ENCODE peak calls at places on chromosomes 3 and 15, in nine cellular contexts. One of them, this sample, is unnamed.

GRCh38 chr3:135516143-135516542 is 449.4 kb upstream of the PPP2R3A start:
- DNase-seq in activated CD8-positive, alpha-beta T cell treated with anti-CD3 and anti-CD28 coated beads for 36 hours: no peak
- DNase-seq in COR-L47: no peak
- DNase-seq in NCI-H345: no peak
- DNase-seq in CD4-positive, alpha-beta T cell: no peak
- DNase-seq in substantia nigra: no peak
- DNase-seq in H7: peak; percentile 22
- DNase-seq in NCI-H774: no peak
- DNase-seq in neural crest cell: no peak
- DNase-seq in this sample: no peak

GRCh38 chr3:154421067-154421466 is 8.9 kb downstream of the GPR149 start:
- DNase-seq in activated CD8-positive, alpha-beta T cell treated with anti-CD3 and anti-CD28 coated beads for 36 hours: peak; percentile 17
- DNase-seq in COR-L47: no peak
- DNase-seq in NCI-H345: no peak
- DNase-seq in CD4-positive, alpha-beta T cell: no peak
- DNase-seq in substantia nigra: no peak
- DNase-seq in H7: no peak
- DNase-seq in NCI-H774: no peak
- DNase-seq in neural crest cell: peak; percentile 53
- DNase-seq in this sample: no peak

GRCh38 chr3:48601622-48601994 is 6.5 kb upstream of the COL7A1 start:
- DNase-seq in activated CD8-positive, alpha-beta T cell treated with anti-CD3 and anti-CD28 coated beads for 36 hours: no peak
- DNase-seq in COR-L47: no peak
- DNase-seq in NCI-H345: no peak
- DNase-seq in CD4-positive, alpha-beta T cell: no peak
- DNase-seq in substantia nigra: no peak
- DNase-seq in H7: no peak
- DNase-seq in NCI-H774: no peak
- DNase-seq in neural crest cell: no peak
- DNase-seq in this sample: no peak

GRCh38 chr3:12832350-12833225 is 8.8 kb downstream of the RPL32 start:
- DNase-seq in activated CD8-positive, alpha-beta T cell treated with anti-CD3 and anti-CD28 coated beads for 36 hours: no peak
- DNase-seq in COR-L47: no peak
- DNase-seq in NCI-H345: no peak
- DNase-seq in CD4-positive, alpha-beta T cell: no peak
- DNase-seq in substantia nigra: no peak
- DNase-seq in H7: no peak
- DNase-seq in NCI-H774: no peak
- DNase-seq in neural crest cell: no peak
- DNase-seq in this sample: no peak

GRCh38 chr3:154018100-154018696 is 103.0 kb upstream of the ARHGEF26 start:
- DNase-seq in activated CD8-positive, alpha-beta T cell treated with anti-CD3 and anti-CD28 coated beads for 36 hours: peak; percentile 56
- DNase-seq in COR-L47: peak; percentile 30
- DNase-seq in NCI-H345: peak; percentile 1
- DNase-seq in CD4-positive, alpha-beta T cell: peak; percentile 6
- DNase-seq in substantia nigra: no peak
- DNase-seq in H7: peak; percentile 13
- DNase-seq in NCI-H774: no peak
- DNase-seq in neural crest cell: peak; percentile 59
- DNase-seq in this sample: no peak

GRCh38 chr15:38564557-38565286 is at the start of gene RASGRP1:
- DNase-seq in activated CD8-positive, alpha-beta T cell treated with anti-CD3 and anti-CD28 coated beads for 36 hours: peak; percentile 88
- DNase-seq in COR-L47: peak; percentile 22
- DNase-seq in NCI-H345: peak; percentile 37
- DNase-seq in CD4-positive, alpha-beta T cell: peak; percentile 86
- DNase-seq in substantia nigra: peak; percentile 9
- DNase-seq in H7: peak; percentile 91
- DNase-seq in NCI-H774: peak; percentile 13
- DNase-seq in neural crest cell: peak; percentile 56
- DNase-seq in this sample: no peak

GRCh38 chr3:128324911-128325592 is 141.6 kb downstream of the DNAJB8 start:
- DNase-seq in activated CD8-positive, alpha-beta T cell treated with anti-CD3 and anti-CD28 coated beads for 36 hours: no peak
- DNase-seq in COR-L47: no peak
- DNase-seq in NCI-H345: no peak
- DNase-seq in CD4-positive, alpha-beta T cell: no peak
- DNase-seq in substantia nigra: no peak
- DNase-seq in H7: no peak
- DNase-seq in NCI-H774: no peak
- DNase-seq in neural crest cell: no peak
- DNase-seq in this sample: no peak

GRCh38 chr15:63256433-63256884 is 20.9 kb upstream of the APH1B start:
- DNase-seq in activated CD8-positive, alpha-beta T cell treated with anti-CD3 and anti-CD28 coated beads for 36 hours: no peak
- DNase-seq in COR-L47: no peak
- DNase-seq in NCI-H345: no peak
- DNase-seq in CD4-positive, alpha-beta T cell: no peak
- DNase-seq in substantia nigra: no peak
- DNase-seq in H7: peak; percentile 61
- DNase-seq in NCI-H774: no peak
- DNase-seq in neural crest cell: no peak
- DNase-seq in this sample: no peak

GRCh38 chr15:72534522-72534921 is 60.4 kb downstream of the ARIH1 start:
- DNase-seq in activated CD8-positive, alpha-beta T cell treated with anti-CD3 and anti-CD28 coated beads for 36 hours: peak; percentile 59
- DNase-seq in COR-L47: no peak
- DNase-seq in NCI-H345: no peak
- DNase-seq in CD4-positive, alpha-beta T cell: peak; percentile 10
- DNase-seq in substantia nigra: no peak
- DNase-seq in H7: no peak
- DNase-seq in NCI-H774: no peak
- DNase-seq in neural crest cell: no peak
- DNase-seq in this sample: no peak

GRCh38 chr15:94671845-94672524 is 440.6 kb downstream of the MCTP2 start:
- DNase-seq in activated CD8-positive, alpha-beta T cell treated with anti-CD3 and anti-CD28 coated beads for 36 hours: no peak
- DNase-seq in COR-L47: peak; percentile 32
- DNase-seq in NCI-H345: peak; percentile 33
- DNase-seq in CD4-positive, alpha-beta T cell: no peak
- DNase-seq in substantia nigra: peak; percentile 2
- DNase-seq in H7: peak; percentile 68
- DNase-seq in NCI-H774: no peak
- DNase-seq in neural crest cell: peak; percentile 39
- DNase-seq in this sample: peak; percentile 16